ENCODE peak calls at places on chromosomes 3 and 15, in nine cellular contexts. R is upper lobe of left lung, H is hepatocyte, I is ascending aorta, P is GM12865, U is AG09309, Z is foreskin fibroblast, Y is psoas muscle, B is cardiac muscle cell. W is an unnamed sample.

GRCh38 chr3:184651945-184652344 is 59.9 kb downstream of the MAGEF1 start:
- DNase-seq in R (no peak), H (no peak), I (no peak), P (no peak), U (no peak), Z (no peak), Y (no peak), B (no peak), W (no peak)

GRCh38 chr3:23830869-23831484 is 25.2 kb downstream of the UBE2E1 start:
- DNase-seq in R (peak), H (no peak), I (no peak), P (peak), U (no peak), Z (no peak), Y (no peak), B (no peak), W (no peak)

GRCh38 chr3:15606434-15606891 is 4.9 kb downstream of the BTD start:
- DNase-seq in R (no peak), H (peak), I (no peak), P (no peak), U (no peak), Z (no peak), Y (no peak), B (peak), W (peak)

GRCh38 chr3:179871782-179872181 is 165.0 kb downstream of the PEX5L start:
- DNase-seq in R (no peak), H (no peak), I (no peak), P (no peak), U (no peak), Z (no peak), Y (no peak), B (no peak), W (no peak)

GRCh38 chr15:70580286-70580685 is 183.1 kb downstream of the UACA start:
- DNase-seq in R (no peak), H (no peak), I (no peak), P (no peak), U (no peak), Z (no peak), Y (no peak), B (no peak), W (no peak)

GRCh38 chr3:136703429-136703828 is 48.7 kb downstream of the STAG1 start:
- DNase-seq in R (no peak), H (no peak), I (no peak), P (no peak), U (no peak), Z (no peak), Y (no peak), B (peak), W (no peak)

GRCh38 chr3:15342945-15343344 is 10.6 kb upstream of the SH3BP5 start:
- DNase-seq in R (no peak), H (no peak), I (no peak), P (no peak), U (no peak), Z (no peak), Y (no peak), B (no peak), W (no peak)

GRCh38 chr3:110456438-110457138 is 615.0 kb upstream of the NECTIN3 start:
- DNase-seq in R (no peak), H (no peak), I (no peak), P (no peak), U (no peak), Z (no peak), Y (no peak), B (no peak), W (no peak)

GRCh38 chr3:58326267-58326932 is 6.3 kb upstream of the PXK start:
- DNase-seq in R (no peak), H (no peak), I (no peak), P (no peak), U (no peak), Z (no peak), Y (no peak), B (no peak), W (no peak)

GRCh38 chr15:51065781-51066180 is 28.9 kb downstream of the TNFAIP8L3 start:
- DNase-seq in R (no peak), H (no peak), I (no peak), P (no peak), U (no peak), Z (no peak), Y (no peak), B (no peak), W (no peak)

GRCh38 chr15:77024273-77025065 is 29.5 kb downstream of the PSTPIP1 start:
- DNase-seq in R (peak), H (peak), I (no peak), P (peak), U (no peak), Z (peak), Y (peak), B (peak), W (peak)

GRCh38 chr3:23809294-23809693 is 3.5 kb downstream of the UBE2E1 start:
- DNase-seq in R (no peak), H (no peak), I (no peak), P (peak), U (no peak), Z (no peak), Y (no peak), B (no peak), W (no peak)

GRCh38 chr3:39125837-39126500 is 18.5 kb downstream of the TTC21A start:
- DNase-seq in R (no peak), H (no peak), I (no peak), P (no peak), U (no peak), Z (peak), Y (no peak), B (peak), W (peak)

GRCh38 chr15:34116620-34117019 is 14.7 kb downstream of the PGBD4 start:
- DNase-seq in R (no peak), H (no peak), I (no peak), P (no peak), U (no peak), Z (no peak), Y (no peak), B (no peak), W (no peak)

DNA sequence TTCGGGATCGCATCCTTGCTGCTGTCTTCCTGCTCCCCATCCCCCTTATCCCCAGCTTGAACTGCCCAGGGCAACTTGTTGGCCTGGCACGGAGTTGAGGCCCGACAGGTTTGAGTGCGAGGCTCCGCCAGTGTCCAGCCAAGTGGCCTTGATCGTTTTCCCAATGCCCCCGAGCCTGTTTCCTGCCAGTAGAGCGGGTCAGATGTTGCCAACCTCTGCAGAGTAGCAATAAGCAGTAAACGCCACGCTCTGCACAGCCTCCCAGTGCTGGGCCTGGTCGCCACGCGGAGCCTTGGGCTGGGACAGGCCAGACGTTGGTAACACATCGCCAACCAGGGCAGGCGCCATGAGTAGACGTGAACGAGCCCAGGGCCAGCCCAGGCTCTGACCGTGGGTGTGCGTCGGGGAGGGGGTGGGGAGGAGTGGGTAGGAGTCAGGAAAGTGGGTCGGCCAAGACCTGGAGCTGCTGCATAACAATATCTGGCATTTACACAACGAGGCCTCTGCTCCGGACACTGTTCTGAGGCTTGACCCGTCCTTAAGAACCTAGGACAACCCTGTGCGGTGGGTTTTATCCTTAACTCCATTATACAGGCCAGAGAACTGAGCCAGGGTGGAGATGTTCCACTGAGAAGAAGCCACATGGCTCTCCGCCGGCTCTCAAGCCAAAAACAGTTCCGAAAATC is 444 bp upstream of the ABHD14A start:
- DNase-seq in R (peak), H (peak), I (no peak), P (peak), U (no peak), Z (no peak), Y (peak), B (peak), W (no peak)
- TF ChIP-seq CTCF in R (peak), H (no peak), I (no peak), P (no peak), U (no peak), Z (no peak), Y (no peak), B (no peak), W (peak)

GRCh38 chr3:139329364-139329850 is 14.4 kb upstream of the MRPS22 start:
- DNase-seq in R (peak), H (peak), I (peak), P (peak), U (no peak), Z (peak), Y (peak), B (peak), W (peak)
- H3K4me3 ChIP-seq in R (no peak), H (no peak), I (peak), P (no peak), U (no peak), Z (no peak), Y (no peak), B (no peak), W (peak)

GRCh38 chr3:123582315-123582714 is 2.5 kb downstream of the HACD2 start:
- DNase-seq in R (peak), H (peak), I (no peak), P (no peak), U (no peak), Z (no peak), Y (no peak), B (no peak), W (no peak)

GRCh38 chr3:123583563-123583962 is 1.3 kb downstream of the HACD2 start:
- DNase-seq in R (no peak), H (no peak), I (no peak), P (no peak), U (no peak), Z (no peak), Y (no peak), B (no peak), W (no peak)

GRCh38 chr3:123584988-123585937 is at the start of gene HACD2:
- DNase-seq in R (peak), H (peak), I (peak), P (peak), U (peak), Z (peak), Y (peak), B (peak), W (peak)

GRCh38 chr3:123586131-123586530 is 1.3 kb upstream of the HACD2 start:
- DNase-seq in R (peak), H (peak), I (no peak), P (peak), U (no peak), Z (peak), Y (no peak), B (peak), W (peak)

DNA sequence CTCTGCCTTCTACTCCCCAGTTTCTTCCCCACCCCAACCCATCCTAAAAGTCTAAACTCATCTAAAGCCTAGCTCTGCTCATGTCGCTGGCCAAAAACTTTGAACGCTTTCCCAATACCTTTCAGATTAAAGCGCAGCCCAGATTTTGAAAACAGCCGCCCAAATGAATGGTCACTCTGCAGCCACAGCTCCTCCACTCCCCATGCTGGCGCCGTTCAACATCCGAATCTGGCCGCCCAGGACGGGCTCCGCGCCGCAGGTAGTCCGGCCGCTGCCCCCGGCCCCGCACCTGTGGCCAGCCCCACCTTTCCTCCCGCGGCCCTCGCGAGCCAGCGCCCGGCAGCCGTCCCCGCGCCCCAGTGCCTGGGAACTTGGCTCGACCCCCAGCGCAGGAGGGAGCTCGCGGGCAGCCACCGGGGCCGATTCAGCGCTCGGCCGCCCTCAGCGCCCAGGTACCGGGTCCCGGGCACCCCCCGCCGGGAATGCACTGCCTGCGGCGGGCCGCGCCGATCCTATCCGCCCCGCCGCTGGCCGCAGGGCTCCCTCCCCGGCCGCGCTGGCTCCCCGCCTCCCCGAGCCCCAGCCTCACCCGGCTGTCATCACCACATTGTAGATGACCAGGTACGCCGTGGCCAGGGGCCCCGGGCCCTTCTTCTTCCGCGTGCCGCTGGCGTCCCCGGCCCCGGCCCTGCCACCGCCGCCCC is 417 bp downstream of the HACD2 start:
- DNase-seq in R (peak), H (peak), I (no peak), P (no peak), U (no peak), Z (no peak), Y (peak), B (peak), W (peak)
- TF ChIP-seq CTCF in R (peak), H (peak), I (peak), P (no peak), U (no peak), Z (no peak), Y (peak), B (peak), W (no peak)

DNA sequence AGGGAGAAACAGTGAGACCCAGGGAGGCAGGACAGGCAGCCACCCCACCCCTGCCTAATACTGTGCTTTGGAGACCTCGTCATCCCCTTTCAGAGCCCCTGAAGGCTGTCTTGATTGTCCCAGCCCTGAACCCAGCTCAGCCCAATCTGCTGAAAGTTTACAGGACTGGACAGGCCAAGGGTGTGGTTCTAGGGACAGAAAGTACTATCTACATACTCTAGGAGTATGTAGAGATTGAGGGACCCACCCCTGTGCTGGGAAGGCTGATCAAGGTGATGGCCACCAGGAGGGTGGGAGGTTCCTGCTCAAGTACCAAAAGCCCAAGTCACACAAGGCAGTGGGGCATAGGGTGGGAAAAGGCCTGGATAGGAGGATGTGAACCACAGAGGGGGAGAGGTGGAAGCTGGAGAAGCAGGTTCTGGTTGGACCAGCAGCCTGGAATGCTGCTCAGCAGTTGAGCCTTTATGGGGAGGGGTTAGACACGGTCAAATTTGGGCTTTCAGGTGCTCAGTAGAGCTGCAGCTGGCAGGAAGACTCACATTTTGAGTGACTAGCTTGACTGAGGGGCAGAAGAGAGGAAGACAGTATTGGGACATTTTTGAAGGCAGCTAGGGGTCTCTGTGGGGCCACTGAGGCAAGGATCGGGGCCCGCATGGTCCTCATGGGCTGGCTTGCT is 6.7 kb downstream of the NBEAL2 start:
- DNase-seq in R (no peak), H (no peak), I (no peak), P (no peak), U (no peak), Z (no peak), Y (peak), B (no peak), W (no peak)
- H3K4me3 ChIP-seq in R (no peak), H (no peak), I (no peak), P (no peak), U (no peak), Z (no peak), Y (no peak), B (no peak), W (no peak)

GRCh38 chr15:33007295-33007855 is 187.1 kb downstream of the FMN1 start:
- DNase-seq in R (no peak), H (peak), I (no peak), P (no peak), U (no peak), Z (no peak), Y (no peak), B (peak), W (no peak)
- TF ChIP-seq CTCF in R (no peak), H (peak), I (peak), P (no peak), U (no peak), Z (peak), Y (no peak), B (peak), W (no peak)

GRCh38 chr15:98160236-98160635 is 199.7 kb downstream of the ARRDC4 start:
- DNase-seq in R (peak), H (no peak), I (no peak), P (peak), U (no peak), Z (no peak), Y (no peak), B (no peak), W (no peak)

GRCh38 chr15:98169551-98169950 is 209.0 kb downstream of the ARRDC4 start:
- DNase-seq in R (no peak), H (no peak), I (no peak), P (no peak), U (no peak), Z (no peak), Y (no peak), B (no peak), W (no peak)

GRCh38 chr15:98163319-98164030 is 203.0 kb downstream of the ARRDC4 start:
- DNase-seq in R (no peak), H (no peak), I (no peak), P (no peak), U (no peak), Z (no peak), Y (no peak), B (no peak), W (no peak)

GRCh38 chr15:98164573-98164972 is 204.1 kb downstream of the ARRDC4 start:
- DNase-seq in R (no peak), H (no peak), I (no peak), P (no peak), U (no peak), Z (no peak), Y (no peak), B (no peak), W (no peak)

DNA sequence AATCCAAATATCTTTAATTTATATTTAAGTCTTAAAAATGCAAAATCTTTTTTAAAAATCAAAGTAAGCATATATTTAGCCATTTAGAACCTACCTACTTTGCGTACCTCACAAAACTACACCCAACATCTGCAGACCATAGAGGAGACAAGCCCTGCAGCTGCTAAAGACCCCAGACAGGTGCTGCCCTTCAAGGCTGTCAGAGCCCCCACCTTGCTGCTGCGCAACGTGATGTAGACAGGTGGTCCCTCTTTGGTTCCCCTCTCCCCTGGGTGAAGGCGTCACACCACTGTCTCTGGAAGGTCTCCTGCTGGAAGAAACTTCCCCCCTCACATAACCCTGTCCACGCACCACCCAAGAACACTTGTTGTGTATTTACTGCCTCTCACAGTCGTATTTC is 204.5 kb downstream of the ARRDC4 start:
- DNase-seq in R (no peak), H (no peak), I (no peak), P (no peak), U (no peak), Z (no peak), Y (no peak), B (no peak), W (no peak)
- H3K4me3 ChIP-seq in R (no peak), H (no peak), I (no peak), P (no peak), U (no peak), Z (no peak), Y (no peak), B (no peak), W (no peak)

DNA sequence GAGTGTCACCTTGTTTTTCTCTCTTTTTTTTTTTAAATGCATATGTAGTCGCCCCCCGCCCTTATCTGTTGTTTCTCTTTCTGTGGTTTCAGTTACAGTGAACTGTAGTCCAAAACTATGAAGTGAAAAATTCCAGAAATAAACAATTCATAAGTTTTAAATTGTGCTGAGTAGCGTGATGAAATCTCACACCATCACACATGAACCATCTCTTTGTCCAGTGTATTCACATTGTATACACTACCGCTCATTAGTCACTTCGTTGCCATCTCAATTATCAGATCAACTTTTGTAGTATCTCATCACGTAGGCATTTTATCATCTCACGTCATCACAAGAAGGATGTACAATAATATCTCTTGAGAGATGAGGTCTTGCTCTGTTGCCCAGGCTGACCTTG is 62.5 kb upstream of the MLF1 start:
- DNase-seq in R (no peak), H (no peak), I (no peak), P (no peak), U (no peak), Z (no peak), Y (no peak), B (peak), W (no peak)
- TF ChIP-seq CTCF in R (no peak), H (no peak), I (no peak), P (no peak), U (no peak), Z (no peak), Y (no peak), B (no peak), W (no peak)